ENCODE peak calls at places on chromosomes 11 and 22, in eight cellular contexts. One of them, this sample, is unnamed.
A peak's percentile ranks its signal among the peaks of the same experiment; 100 is the strongest.

GRCh38 chr11:66857234-66857926 is 516 bp downstream of the LRFN4 start:
- DNase-seq in left ventricle myocardium inferior: no peak
- DNase-seq in colonic mucosa: no peak
- DNase-seq in lung: no peak
- DNase-seq in psoas muscle: no peak
- DNase-seq in Panc1: no peak
- DNase-seq in cardiac muscle cell: no peak
- DNase-seq in GM23338: peak; percentile 63
- DNase-seq in this sample: no peak

GRCh38 chr11:26583550-26583949 is 11.5 kb upstream of the MUC15 start:
- DNase-seq in lung: peak; percentile 75
- DNase-seq in colonic mucosa: no peak
- DNase-seq in psoas muscle: no peak
- DNase-seq in cardiac muscle cell: peak; percentile 82
- DNase-seq in Panc1: no peak
- DNase-seq in left ventricle myocardium inferior: no peak
- DNase-seq in GM23338: no peak
- DNase-seq in this sample: peak; percentile 73

GRCh38 chr11:122755409-122755808 is 82.9 kb upstream of the CRTAM start:
- DNase-seq in GM23338: no peak
- DNase-seq in colonic mucosa: no peak
- DNase-seq in cardiac muscle cell: peak; percentile 62
- DNase-seq in Panc1: no peak
- DNase-seq in psoas muscle: no peak
- DNase-seq in left ventricle myocardium inferior: no peak
- DNase-seq in lung: no peak
- DNase-seq in this sample: no peak

GRCh38 chr11:10807629-10808552 is 835 bp downstream of the EIF4G2 start:
- DNase-seq in GM23338: peak; percentile 49
- DNase-seq in Panc1: no peak
- DNase-seq in cardiac muscle cell: peak; percentile 67
- DNase-seq in colonic mucosa: peak; percentile 61
- DNase-seq in psoas muscle: peak; percentile 74
- DNase-seq in lung: peak; percentile 67
- DNase-seq in left ventricle myocardium inferior: peak; percentile 71
- DNase-seq in this sample: peak; percentile 52

GRCh38 chr22:31229402-31230140 is 17.5 kb downstream of the LIMK2 start:
- DNase-seq in GM23338: peak; percentile 18
- DNase-seq in colonic mucosa: peak; percentile 78
- DNase-seq in left ventricle myocardium inferior: peak; percentile 47
- DNase-seq in Panc1: no peak
- DNase-seq in psoas muscle: peak; percentile 29
- DNase-seq in lung: no peak
- DNase-seq in cardiac muscle cell: peak; percentile 68
- DNase-seq in this sample: peak; percentile 70

GRCh38 chr11:100681064-100681502 is 6.0 kb upstream of the ARHGAP42 start:
- DNase-seq in cardiac muscle cell: peak; percentile 22
- DNase-seq in lung: peak; percentile 57
- DNase-seq in psoas muscle: peak; percentile 66
- DNase-seq in colonic mucosa: peak; percentile 84
- DNase-seq in GM23338: peak; percentile 69
- DNase-seq in left ventricle myocardium inferior: peak; percentile 50
- DNase-seq in Panc1: no peak
- DNase-seq in this sample: peak; percentile 24

GRCh38 chr11:124643605-124644425 is 21.2 kb downstream of the TBRG1 start:
- DNase-seq in cardiac muscle cell: peak; percentile 93
- DNase-seq in lung: no peak
- DNase-seq in left ventricle myocardium inferior: no peak
- DNase-seq in Panc1: no peak
- DNase-seq in psoas muscle: no peak
- DNase-seq in GM23338: no peak
- DNase-seq in colonic mucosa: no peak
- DNase-seq in this sample: no peak

GRCh38 chr22:46336119-46337078 is 885 bp downstream of the TRMU start:
- DNase-seq in GM23338: peak; percentile 41
- DNase-seq in psoas muscle: no peak
- DNase-seq in lung: no peak
- DNase-seq in Panc1: no peak
- DNase-seq in colonic mucosa: peak; percentile 43
- DNase-seq in cardiac muscle cell: peak; percentile 16
- DNase-seq in left ventricle myocardium inferior: peak; percentile 15
- DNase-seq in this sample: peak; percentile 42

GRCh38 chr11:86418929-86419328 is 44.2 kb downstream of the CCDC81 start:
- DNase-seq in colonic mucosa: no peak
- DNase-seq in left ventricle myocardium inferior: no peak
- DNase-seq in GM23338: peak; percentile 43
- DNase-seq in lung: no peak
- DNase-seq in psoas muscle: no peak
- DNase-seq in cardiac muscle cell: no peak
- DNase-seq in Panc1: no peak
- DNase-seq in this sample: no peak

GRCh38 chr11:106389096-106389495 is 311.6 kb downstream of the AASDHPPT start:
- DNase-seq in GM23338: no peak
- DNase-seq in psoas muscle: no peak
- DNase-seq in cardiac muscle cell: peak; percentile 57
- DNase-seq in left ventricle myocardium inferior: no peak
- DNase-seq in Panc1: no peak
- DNase-seq in lung: no peak
- DNase-seq in colonic mucosa: no peak
- DNase-seq in this sample: no peak

GRCh38 chr11:95545116-95545875 is 244.3 kb downstream of the FAM76B start:
- DNase-seq in left ventricle myocardium inferior: no peak
- DNase-seq in colonic mucosa: no peak
- DNase-seq in lung: no peak
- DNase-seq in cardiac muscle cell: no peak
- DNase-seq in GM23338: peak; percentile 55
- DNase-seq in psoas muscle: no peak
- DNase-seq in Panc1: no peak
- DNase-seq in this sample: no peak

GRCh38 chr11:6480299-6480914 is 724 bp downstream of the ARFIP2 start:
- DNase-seq in GM23338: no peak
- DNase-seq in colonic mucosa: no peak
- DNase-seq in cardiac muscle cell: peak; percentile 24
- DNase-seq in lung: no peak
- DNase-seq in Panc1: no peak
- DNase-seq in psoas muscle: no peak
- DNase-seq in left ventricle myocardium inferior: no peak
- DNase-seq in this sample: peak; percentile 45

GRCh38 chr11:69948256-69949141 is 129.3 kb upstream of the FGF3 start:
- DNase-seq in left ventricle myocardium inferior: peak; percentile 14
- DNase-seq in Panc1: no peak
- DNase-seq in colonic mucosa: peak; percentile 61
- DNase-seq in psoas muscle: no peak
- DNase-seq in cardiac muscle cell: no peak
- DNase-seq in lung: no peak
- DNase-seq in GM23338: peak; percentile 55
- DNase-seq in this sample: no peak

GRCh38 chr11:16789061-16789415 is 50.6 kb downstream of the C11orf58 start:
- DNase-seq in lung: no peak
- DNase-seq in Panc1: no peak
- DNase-seq in colonic mucosa: no peak
- DNase-seq in GM23338: no peak
- DNase-seq in cardiac muscle cell: no peak
- DNase-seq in left ventricle myocardium inferior: no peak
- DNase-seq in psoas muscle: no peak
- DNase-seq in this sample: peak; percentile 56

GRCh38 chr11:113603277-113604059 is 102.6 kb downstream of the TMPRSS5 start:
- DNase-seq in left ventricle myocardium inferior: peak; percentile 53
- DNase-seq in psoas muscle: peak; percentile 58
- DNase-seq in cardiac muscle cell: peak; percentile 42
- DNase-seq in GM23338: no peak
- DNase-seq in colonic mucosa: no peak
- DNase-seq in Panc1: no peak
- DNase-seq in lung: no peak
- DNase-seq in this sample: peak; percentile 17

GRCh38 chr11:113240389-113240788 is 74.0 kb upstream of the TTC12 start:
- DNase-seq in Panc1: no peak
- DNase-seq in cardiac muscle cell: no peak
- DNase-seq in lung: no peak
- DNase-seq in colonic mucosa: no peak
- DNase-seq in GM23338: no peak
- DNase-seq in psoas muscle: no peak
- DNase-seq in left ventricle myocardium inferior: no peak
- DNase-seq in this sample: no peak

GRCh38 chr22:36689583-36689982 is 14.0 kb downstream of the CACNG2 start:
- DNase-seq in cardiac muscle cell: no peak
- DNase-seq in left ventricle myocardium inferior: no peak
- DNase-seq in Panc1: no peak
- DNase-seq in lung: no peak
- DNase-seq in psoas muscle: no peak
- DNase-seq in colonic mucosa: no peak
- DNase-seq in GM23338: no peak
- DNase-seq in this sample: no peak

GRCh38 chr22:24367841-24368240 is 59.6 kb upstream of the ADORA2A start:
- DNase-seq in GM23338: no peak
- DNase-seq in psoas muscle: no peak
- DNase-seq in cardiac muscle cell: peak; percentile 67
- DNase-seq in lung: no peak
- DNase-seq in Panc1: no peak
- DNase-seq in left ventricle myocardium inferior: no peak
- DNase-seq in colonic mucosa: no peak
- DNase-seq in this sample: no peak

GRCh38 chr11:44130751-44131150 is 35.3 kb downstream of the EXT2 start:
- DNase-seq in cardiac muscle cell: no peak
- DNase-seq in psoas muscle: no peak
- DNase-seq in colonic mucosa: no peak
- DNase-seq in GM23338: peak; percentile 7
- DNase-seq in Panc1: no peak
- DNase-seq in left ventricle myocardium inferior: no peak
- DNase-seq in lung: no peak
- DNase-seq in this sample: no peak

GRCh38 chr11:130413383-130414106 is 14.9 kb downstream of the ADAMTS8 start:
- DNase-seq in Panc1: peak; percentile 28
- DNase-seq in psoas muscle: no peak
- DNase-seq in cardiac muscle cell: peak; percentile 49
- DNase-seq in lung: no peak
- DNase-seq in colonic mucosa: no peak
- DNase-seq in GM23338: no peak
- DNase-seq in left ventricle myocardium inferior: no peak
- DNase-seq in this sample: no peak

GRCh38 chr11:78212586-78213371 is 24.1 kb downstream of the USP35 start:
- DNase-seq in psoas muscle: no peak
- DNase-seq in colonic mucosa: no peak
- DNase-seq in cardiac muscle cell: peak; percentile 37
- DNase-seq in GM23338: no peak
- DNase-seq in lung: no peak
- DNase-seq in left ventricle myocardium inferior: peak; percentile 9
- DNase-seq in Panc1: no peak
- DNase-seq in this sample: no peak
- H3K36me3 ChIP-seq in psoas muscle: no peaks in the 10 kb centered on the region
- H3K36me3 ChIP-seq in colonic mucosa: no peaks in the 10 kb centered on the region
- H3K36me3 ChIP-seq in cardiac muscle cell: peaks cover 12% of the 10 kb centered on the region
- H3K36me3 ChIP-seq in GM23338: no peaks in the 10 kb centered on the region
- H3K36me3 ChIP-seq in lung: peaks cover 3% of the 10 kb centered on the region
- H3K36me3 ChIP-seq in left ventricle myocardium inferior: peaks cover 49% of the 10 kb centered on the region
- H3K36me3 ChIP-seq in Panc1: no peaks in the 10 kb centered on the region
- H3K36me3 ChIP-seq in this sample: peaks cover 11% of the 10 kb centered on the region

GRCh38 chr22:42283288-42284229 is 13.1 kb upstream of the TCF20 start:
- DNase-seq in left ventricle myocardium inferior: no peak
- DNase-seq in Panc1: no peak
- DNase-seq in GM23338: no peak
- DNase-seq in psoas muscle: no peak
- DNase-seq in lung: no peak
- DNase-seq in colonic mucosa: no peak
- DNase-seq in cardiac muscle cell: peak; percentile 27
- DNase-seq in this sample: no peak
- H3K4me3 ChIP-seq in left ventricle myocardium inferior: peak overlapping the region; percentile 54
- H3K4me3 ChIP-seq in Panc1: no peak overlapping the region
- H3K4me3 ChIP-seq in GM23338: peak overlapping the region; percentile 61
- H3K4me3 ChIP-seq in psoas muscle: peak overlapping the region; percentile 46
- H3K4me3 ChIP-seq in lung: no peak overlapping the region
- H3K4me3 ChIP-seq in colonic mucosa: peak overlapping the region; percentile 22
- H3K4me3 ChIP-seq in cardiac muscle cell: peak overlapping the region; percentile 29
- H3K4me3 ChIP-seq in this sample: no peak overlapping the region

DNA sequence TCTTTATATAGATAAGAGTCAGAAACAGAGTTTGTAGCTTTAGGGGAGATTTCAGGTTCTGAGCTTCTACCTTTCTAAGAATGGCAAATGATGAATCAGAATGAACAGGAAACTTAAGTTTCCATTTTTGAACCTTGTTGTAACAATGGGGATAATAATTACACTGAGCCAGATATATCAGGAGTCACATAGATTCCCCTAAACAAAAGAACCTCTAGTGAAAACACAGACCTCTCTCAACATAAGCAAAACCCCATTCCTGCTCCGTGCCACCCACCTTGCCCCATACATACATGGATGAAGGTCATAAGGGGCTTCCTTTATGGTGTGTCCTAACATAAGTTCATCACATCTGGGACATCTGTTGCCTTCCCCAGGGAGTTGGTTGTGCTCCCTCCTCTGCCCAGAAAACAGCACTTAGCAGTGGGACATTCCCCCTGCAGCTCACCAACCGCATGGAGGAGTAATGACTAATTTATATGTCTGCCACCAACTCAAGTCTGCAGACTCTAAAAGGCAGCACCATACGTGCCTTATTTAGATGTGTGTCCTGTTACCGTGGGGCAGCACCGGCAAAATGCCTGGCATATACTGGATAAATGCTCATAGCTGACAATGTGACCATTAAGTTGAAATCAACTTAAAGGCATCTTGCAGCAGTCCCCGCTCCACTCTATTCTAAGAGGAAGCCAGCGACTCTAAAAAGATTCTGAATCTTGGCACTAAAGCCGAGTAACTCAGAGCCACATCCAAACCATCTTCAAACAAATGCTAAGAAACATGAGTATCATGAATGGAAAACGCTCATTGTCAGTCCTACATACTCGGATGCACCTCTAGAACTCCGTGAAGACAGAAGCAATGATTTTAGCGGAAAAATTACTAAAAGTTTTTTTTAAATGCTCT is 7.9 kb downstream of the JAML start:
- DNase-seq in psoas muscle: no peak
- DNase-seq in GM23338: no peak
- DNase-seq in left ventricle myocardium inferior: no peak
- DNase-seq in colonic mucosa: no peak
- DNase-seq in lung: no peak
- DNase-seq in Panc1: no peak
- DNase-seq in cardiac muscle cell: no peak
- DNase-seq in this sample: no peak
- H3K27ac ChIP-seq in psoas muscle: no peak overlapping the region
- H3K27ac ChIP-seq in GM23338: no peak overlapping the region
- H3K27ac ChIP-seq in left ventricle myocardium inferior: no peak overlapping the region
- H3K27ac ChIP-seq in colonic mucosa: peak overlapping the region; percentile 12
- H3K27ac ChIP-seq in lung: no peak overlapping the region
- H3K27ac ChIP-seq in Panc1: no peak overlapping the region
- H3K27ac ChIP-seq in cardiac muscle cell: no peak overlapping the region
- H3K27ac ChIP-seq in this sample: no peak overlapping the region

DNA sequence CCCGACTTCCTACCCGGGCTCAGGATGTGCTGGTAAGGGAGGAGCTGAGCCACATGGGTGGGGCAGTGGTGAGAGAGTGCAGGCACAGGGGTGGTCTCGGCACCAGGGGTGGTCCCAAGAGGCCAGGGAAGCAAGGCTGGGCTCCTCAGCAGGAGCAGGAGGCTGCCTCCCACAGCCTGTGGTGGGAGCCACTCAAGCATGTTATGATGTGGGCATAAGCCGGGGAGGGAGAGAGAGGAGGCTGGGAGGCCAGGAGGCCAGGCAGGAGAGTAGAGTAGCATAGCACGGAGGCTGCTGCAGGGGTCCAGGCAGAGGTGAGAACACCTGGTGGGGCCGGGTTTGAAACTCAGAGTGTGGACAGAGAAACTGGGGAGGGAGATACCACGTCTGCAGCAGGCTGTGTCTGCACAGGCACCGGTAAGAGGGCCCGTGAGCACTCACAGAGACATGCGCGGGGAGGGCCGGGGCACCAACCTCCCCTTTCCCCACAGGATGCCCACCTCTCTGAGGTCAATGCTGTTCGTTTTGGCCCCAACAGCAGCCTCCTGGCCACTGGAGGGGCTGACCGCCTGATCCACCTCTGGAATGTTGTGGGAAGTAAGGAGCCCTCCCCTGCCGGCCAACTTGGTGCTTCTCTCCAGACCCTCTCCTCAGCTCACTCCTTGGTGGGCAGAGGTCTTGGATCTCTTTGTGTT is 10.7 kb downstream of the ATG16L2 start:
- DNase-seq in psoas muscle: no peak
- DNase-seq in Panc1: no peak
- DNase-seq in colonic mucosa: no peak
- DNase-seq in cardiac muscle cell: no peak
- DNase-seq in lung: no peak
- DNase-seq in GM23338: no peak
- DNase-seq in left ventricle myocardium inferior: no peak
- DNase-seq in this sample: no peak
- H3K36me3 ChIP-seq in psoas muscle: no peaks in the 10 kb centered on the region
- H3K36me3 ChIP-seq in Panc1: no peaks in the 10 kb centered on the region
- H3K36me3 ChIP-seq in colonic mucosa: no peaks in the 10 kb centered on the region
- H3K36me3 ChIP-seq in cardiac muscle cell: no peaks in the 10 kb centered on the region
- H3K36me3 ChIP-seq in lung: no peaks in the 10 kb centered on the region
- H3K36me3 ChIP-seq in GM23338: no peaks in the 10 kb centered on the region
- H3K36me3 ChIP-seq in left ventricle myocardium inferior: peaks cover 5% of the 10 kb centered on the region
- H3K36me3 ChIP-seq in this sample: no peaks in the 10 kb centered on the region

This sample was measured in thyroid gland.